ENCODE peak calls at places on chromosomes 7 and 10, in eight cellular contexts. Q is ecto neural progenitor cell, F is GDM1, R is NCI-H345, V is C1 segment of cervical spinal cord, N is GM20000, D is mammary epithelial cell, Y is B cell. T is an unnamed sample.

GRCh38 chr10:100744980-100745881 is at the start of gene PAX2:
- DNase-seq in N (peak), D (no peak), Y (no peak), F (no peak), R (no peak), Q (peak), V (no peak), T (peak)

GRCh38 chr7:158279539-158280466 is 307.8 kb downstream of the PTPRN2 start:
- DNase-seq in D (no peak), F (no peak), Q (no peak), R (no peak), N (no peak), Y (no peak), V (no peak), T (no peak)

GRCh38 chr7:95632609-95633008 is 36.3 kb upstream of the PDK4 start:
- DNase-seq in V (no peak), N (no peak), Y (no peak), F (no peak), Q (no peak), D (no peak), R (no peak), T (no peak)

GRCh38 chr10:84156768-84157167 is 16.8 kb upstream of the GPR15LG start:
- DNase-seq in Q (no peak), N (no peak), Y (no peak), F (peak), V (peak), R (peak), D (no peak), T (no peak)

GRCh38 chr10:108801775-108802516 is 1121.4 kb downstream of the XPNPEP1 start:
- DNase-seq in V (no peak), R (no peak), Q (no peak), D (no peak), N (no peak), F (no peak), Y (no peak), T (no peak)

GRCh38 chr10:88898727-88899126 is 18.7 kb downstream of the STAMBPL1 start:
- DNase-seq in Q (no peak), R (no peak), F (no peak), D (no peak), N (no peak), V (no peak), Y (no peak), T (peak)

GRCh38 chr10:21020545-21020944 is 123.4 kb upstream of the NEBL start:
- DNase-seq in Q (no peak), Y (no peak), D (peak), N (peak), F (peak), R (no peak), V (no peak), T (peak)

GRCh38 chr10:79274279-79275104 is 72.8 kb upstream of the PPIF start:
- DNase-seq in V (peak), R (no peak), F (no peak), Q (no peak), N (no peak), Y (no peak), D (peak), T (no peak)

GRCh38 chr7:34096135-34096775 is 190.9 kb downstream of the BMPER start:
- DNase-seq in N (no peak), F (no peak), V (peak), R (no peak), Y (no peak), Q (no peak), D (peak), T (no peak)

GRCh38 chr10:26214538-26215461 is 1.8 kb upstream of the GAD2 start:
- DNase-seq in F (no peak), R (no peak), Y (no peak), D (no peak), Q (no peak), V (no peak), N (peak), T (peak)

GRCh38 chr7:11843113-11843765 is 11.2 kb upstream of the THSD7A start:
- DNase-seq in D (no peak), R (no peak), V (no peak), N (no peak), Q (no peak), F (no peak), Y (no peak), T (no peak)

GRCh38 chr7:158296798-158297104 is 290.9 kb downstream of the PTPRN2 start:
- DNase-seq in Y (no peak), R (no peak), D (no peak), V (no peak), F (no peak), Q (no peak), N (no peak), T (no peak)